ENCODE peak calls at places on chromosomes 11 and 22, in eight cellular contexts. F is lower leg skin, J is GM20000, X is thoracic aorta, W is GM12865, D is kidney, L is stomach, Z is fibroblast of pulmonary artery. V is an unnamed sample.
A peak's percentile ranks its signal among the peaks of the same experiment; 100 is the strongest.

GRCh38 chr22:47038206-47038835 is 275.9 kb downstream of the TBC1D22A start:
- DNase-seq in F (no peak), J (no peak), X (no peak), W (no peak), D (peak; percentile 62), L (no peak), Z (no peak), V (no peak)

GRCh38 chr11:5550440-5551095 is 2.2 kb upstream of the OR52H1 start:
- DNase-seq in F (no peak), J (no peak), X (no peak), W (peak; percentile 14), D (no peak), L (no peak), Z (peak; percentile 46), V (no peak)

GRCh38 chr11:102449651-102450570 is 2.7 kb downstream of the TMEM123 start:
- DNase-seq in F (no peak), J (no peak), X (no peak), W (no peak), D (no peak), L (no peak), Z (peak; percentile 33), V (no peak)

GRCh38 chr22:29302681-29303465 is 3.6 kb upstream of the GAS2L1 start:
- DNase-seq in F (peak; percentile 83), J (no peak), X (no peak), W (no peak), D (no peak), L (peak; percentile 64), Z (no peak), V (no peak)

GRCh38 chr22:46583571-46583970 is 36.6 kb upstream of the GRAMD4 start:
- DNase-seq in F (no peak), J (no peak), X (no peak), W (no peak), D (peak; percentile 46), L (no peak), Z (no peak), V (no peak)

GRCh38 chr11:57380975-57381374 is at the start of gene PRG3:
- DNase-seq in F (no peak), J (no peak), X (no peak), W (no peak), D (no peak), L (no peak), Z (no peak), V (no peak)

GRCh38 chr22:22030493-22031182 is 48.1 kb upstream of the TOP3B start:
- DNase-seq in F (no peak), J (peak; percentile 71), X (no peak), W (peak; percentile 84), D (no peak), L (no peak), Z (peak; percentile 8), V (no peak)

GRCh38 chr11:10728154-10728553 is 22.9 kb upstream of the CTR9 start:
- DNase-seq in F (no peak), J (no peak), X (no peak), W (no peak), D (no peak), L (no peak), Z (no peak), V (no peak)

GRCh38 chr11:111344032-111344431 is 35.0 kb downstream of the POU2AF1 start:
- DNase-seq in F (no peak), J (no peak), X (no peak), W (peak; percentile 9), D (no peak), L (no peak), Z (peak; percentile 74), V (no peak)

DNA sequence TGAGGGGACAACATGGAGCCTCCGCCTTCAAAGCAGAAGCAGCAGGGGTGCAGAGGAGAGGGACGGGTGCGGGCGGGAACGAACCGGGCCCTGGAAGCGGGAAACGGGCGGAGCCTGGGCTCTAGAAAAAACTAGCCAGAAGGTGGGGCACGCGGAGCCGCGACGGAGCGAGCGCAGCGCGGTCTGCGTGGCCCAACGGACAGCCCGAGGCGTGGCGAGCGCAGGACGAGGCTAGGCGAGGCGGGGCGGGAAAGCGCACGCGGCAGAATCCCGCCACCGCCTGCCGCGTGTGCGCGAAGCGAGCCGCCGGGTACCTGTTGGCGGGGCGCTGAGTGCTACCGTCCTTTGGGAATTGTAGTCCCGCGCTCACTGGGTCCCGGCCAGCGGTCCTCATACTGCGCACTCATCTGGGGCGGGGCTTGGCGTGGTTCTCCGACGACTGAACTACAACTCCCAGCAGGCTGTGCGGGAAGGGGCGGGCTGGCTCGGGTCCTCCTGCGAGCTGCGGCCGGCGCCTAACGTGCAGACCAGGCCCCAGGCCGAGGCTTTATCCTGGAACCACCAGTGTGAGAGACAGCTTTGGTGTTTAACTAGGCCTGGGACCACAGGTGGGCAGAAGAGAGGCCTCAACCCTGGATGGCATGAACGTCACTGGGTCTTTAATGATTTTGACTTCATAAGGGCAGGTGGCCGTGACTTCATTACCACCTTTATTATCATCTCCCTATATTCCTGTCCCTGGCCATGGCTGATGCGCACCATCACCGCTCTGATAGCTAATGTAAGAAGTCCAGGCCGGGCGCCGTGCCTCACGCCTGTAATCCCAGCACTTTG is at the start of gene ATL3:
- DNase-seq in F (peak; percentile 100), J (peak; percentile 96), X (peak; percentile 97), W (peak; percentile 98), D (peak; percentile 99), L (peak; percentile 99), Z (peak; percentile 97), V (peak; percentile 98)
- TF ChIP-seq CTCF in F (no peak), J (no peak), X (no peak), W (no peak), D (peak; percentile 14), L (no peak), Z (no peak), V (peak; percentile 20)

GRCh38 chr22:34072585-34072984 is 152.3 kb upstream of the LARGE1 start:
- DNase-seq in F (no peak), J (no peak), X (no peak), W (no peak), D (no peak), L (no peak), Z (no peak), V (no peak)
- TF ChIP-seq CTCF in F (no peak), J (no peak), X (no peak), W (no peak), D (no peak), L (no peak), Z (no peak), V (no peak)

DNA sequence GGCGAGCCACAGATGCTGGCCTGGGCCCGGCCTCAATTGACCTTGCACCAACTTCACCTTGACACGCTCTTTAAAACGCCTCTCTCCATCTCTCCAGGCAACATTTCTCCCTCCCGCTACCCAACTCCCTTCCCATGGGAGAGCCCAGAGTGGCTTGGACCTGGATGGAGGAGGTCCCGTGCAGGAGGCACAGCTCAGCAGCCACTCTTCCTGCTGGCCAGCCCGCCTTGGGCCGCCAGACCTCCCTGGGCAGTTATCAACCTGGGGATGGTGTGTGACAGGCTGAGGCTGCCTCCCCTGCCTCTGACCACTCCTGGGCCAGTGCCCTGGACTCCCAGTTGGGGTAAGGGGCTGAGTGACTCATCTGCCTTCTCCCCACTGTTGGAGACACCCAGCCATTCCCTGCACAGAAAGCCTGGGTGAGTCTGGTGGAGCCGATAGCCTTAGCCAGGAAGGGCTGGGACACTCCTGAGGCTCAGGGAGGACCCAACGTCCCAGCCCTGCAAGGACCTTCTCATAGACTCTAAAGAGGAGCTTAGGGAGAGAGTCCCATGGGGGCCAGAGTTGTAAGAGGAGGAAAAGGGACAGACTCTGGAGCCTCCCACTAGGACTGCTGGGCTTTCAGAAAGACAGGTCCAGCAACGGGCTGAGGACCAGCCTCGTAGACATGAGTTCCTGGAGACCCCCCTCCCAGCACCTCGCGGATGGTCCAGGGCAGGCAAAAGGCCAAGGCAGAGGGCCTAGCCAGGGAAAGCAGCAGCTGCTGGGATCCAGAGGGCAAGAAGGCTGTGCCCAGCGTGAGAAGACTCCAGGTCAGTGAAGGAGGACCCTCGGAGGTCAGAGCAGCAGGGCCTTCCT is 131.7 kb downstream of the CEP164 start:
- DNase-seq in F (no peak), J (no peak), X (no peak), W (no peak), D (no peak), L (no peak), Z (no peak), V (no peak)
- TF ChIP-seq CTCF in F (no peak), J (no peak), X (no peak), W (no peak), D (no peak), L (no peak), Z (no peak), V (no peak)

GRCh38 chr11:45036010-45036409 is 85.3 kb upstream of the TP53I11 start:
- DNase-seq in F (peak; percentile 75), J (no peak), X (no peak), W (no peak), D (no peak), L (no peak), Z (no peak), V (no peak)
- TF ChIP-seq CTCF in F (no peak), J (no peak), X (no peak), W (no peak), D (no peak), L (no peak), Z (no peak), V (no peak)

GRCh38 chr11:26070981-26071380 is 260.9 kb upstream of the ANO3 start:
- DNase-seq in F (no peak), J (no peak), X (no peak), W (no peak), D (no peak), L (no peak), Z (no peak), V (no peak)
- TF ChIP-seq CTCF in F (no peak), J (no peak), X (no peak), W (no peak), D (no peak), L (no peak), Z (no peak), V (no peak)

GRCh38 chr22:41946360-41947180 is at the start of gene CENPM:
- DNase-seq in F (peak; percentile 97), J (peak; percentile 83), X (peak; percentile 63), W (peak; percentile 96), D (peak; percentile 95), L (peak; percentile 92), Z (peak; percentile 92), V (peak; percentile 98)
- TF ChIP-seq CTCF in F (no peak), J (no peak), X (no peak), W (no peak), D (no peak), L (peak; percentile 12), Z (peak; percentile 26), V (peak; percentile 25)

DNA sequence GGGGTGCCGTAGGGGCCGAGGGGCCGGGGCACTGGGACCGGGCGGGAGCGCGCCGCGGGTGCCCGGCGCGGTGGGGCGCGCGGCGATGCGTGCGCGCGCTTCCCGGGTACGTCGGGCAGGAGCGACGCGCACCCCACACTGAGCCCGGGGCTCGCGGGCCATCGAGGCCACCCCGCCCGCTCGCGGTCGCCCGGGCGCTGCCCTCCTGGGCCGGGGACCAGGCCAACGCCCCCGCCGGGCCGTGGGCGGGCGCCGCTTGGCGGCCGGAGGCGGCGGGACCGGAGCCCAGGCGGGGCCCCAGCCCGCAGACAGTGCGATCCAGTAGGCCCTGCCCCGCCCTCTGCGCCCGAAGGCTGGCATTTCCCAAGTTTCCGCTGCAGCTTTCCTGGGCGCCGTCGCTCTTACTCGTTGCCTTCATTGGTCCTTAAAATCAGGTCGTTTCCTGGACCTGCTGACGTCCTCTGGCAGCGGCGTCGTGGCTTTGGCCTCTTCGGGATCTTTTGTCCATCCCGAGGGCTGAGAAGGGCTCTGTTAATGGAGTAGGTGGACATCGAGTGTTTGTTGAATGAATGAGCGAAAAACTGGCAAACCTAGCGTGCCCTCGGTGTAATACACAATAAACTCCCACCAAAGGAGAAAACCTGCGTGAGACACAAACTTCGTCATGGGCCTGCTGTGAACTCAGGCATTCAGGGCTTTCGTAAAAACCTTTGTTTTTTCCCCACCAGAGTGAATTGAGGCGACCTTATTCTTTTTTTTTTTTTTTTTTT is 638 bp downstream of the PARVA start:
- DNase-seq in F (peak; percentile 93), J (no peak), X (peak; percentile 32), W (no peak), D (peak; percentile 89), L (peak; percentile 73), Z (peak; percentile 87), V (peak; percentile 91)
- TF ChIP-seq CTCF in F (no peak), J (no peak), X (peak; percentile 34), W (no peak), D (no peak), L (peak; percentile 9), Z (no peak), V (peak; percentile 25)

V was measured in osteocyte.